ENCODE peak calls at places on chromosomes 3 and 15, in eight cellular contexts. V is Right ventricle myocardium superior; A is stimulated activated effector memory CD8-positive, alpha-beta T cell treated with anti-CD3 and anti-CD28 coated beads, Interleukin-12 subunit alpha, Interleukin-12 subunit beta, amount 100 ng/mL, for 72 hours; Z is aorta; E is activated T-cell treated with anti-CD3 and anti-CD28 coated beads, Interleukin-2, amount 50 U/mL, for 4 hours; R is activated CD8-positive, alpha-beta T cell treated with anti-CD3 and anti-CD28 coated beads, Interleukin-2, amount 10 ng/mL, durations not matched to agents 7 days and 5 days; M is T-helper 17 cell; F is A549. D is an unnamed sample.

GRCh38 chr3:56001537-56001936 is 466.7 kb downstream of the ERC2 start:
- ATAC-seq in V (no peak), F (no peak), Z (no peak), A (no peak), R (no peak), M (no peak), E (no peak), D (no peak)

GRCh38 chr3:137524751-137525150 is 239.4 kb upstream of the SOX14 start:
- ATAC-seq in F (no peak), V (no peak), E (no peak), A (no peak), Z (no peak), R (no peak), M (no peak), D (no peak)

GRCh38 chr3:139202959-139203349 is 140.9 kb upstream of the MRPS22 start:
- ATAC-seq in M (no peak), A (no peak), F (no peak), V (no peak), E (no peak), R (no peak), Z (no peak), D (no peak)

GRCh38 chr3:28476194-28476593 is 127.6 kb upstream of the AZI2 start:
- ATAC-seq in M (no peak), A (no peak), R (no peak), V (peak), F (peak), E (no peak), Z (no peak), D (no peak)

GRCh38 chr3:157175678-157176077 is 15.7 kb upstream of the CCNL1 start:
- ATAC-seq in V (peak), R (no peak), Z (peak), F (peak), E (no peak), A (no peak), M (no peak), D (no peak)

GRCh38 chr15:73570355-73571032 is 62.7 kb downstream of the NPTN start:
- ATAC-seq in Z (no peak), M (no peak), R (peak), F (no peak), E (no peak), V (no peak), A (peak), D (no peak)

GRCh38 chr3:64414043-64414442 is 188.8 kb upstream of the PRICKLE2 start:
- ATAC-seq in R (no peak), F (no peak), Z (no peak), A (no peak), E (no peak), M (no peak), V (no peak), D (no peak)

GRCh38 chr15:76973362-76973743 is 21.6 kb upstream of the PSTPIP1 start:
- ATAC-seq in M (peak), Z (peak), R (peak), F (peak), E (peak), V (peak), A (peak), D (no peak)

GRCh38 chr3:186514296-186515002 is 29.7 kb downstream of the CRYGS start:
- ATAC-seq in M (no peak), Z (no peak), E (peak), F (peak), A (peak), V (no peak), R (peak), D (no peak)

GRCh38 chr3:182382112-182382857 is 411.0 kb upstream of the ATP11B start:
- ATAC-seq in R (no peak), M (no peak), F (no peak), Z (no peak), A (no peak), E (no peak), V (no peak), D (no peak)

GRCh38 chr3:97950360-97950759 is 21.9 kb downstream of the RIOX2 start:
- ATAC-seq in A (peak), E (no peak), V (no peak), F (no peak), R (no peak), Z (no peak), M (no peak), D (no peak)

GRCh38 chr15:95946241-95946640 is 384.3 kb upstream of the NR2F2 start:
- ATAC-seq in E (no peak), M (no peak), Z (no peak), A (no peak), R (no peak), V (no peak), F (no peak), D (no peak)

GRCh38 chr3:47288966-47289910 is 6.5 kb downstream of the KLHL18 start:
- ATAC-seq in M (no peak), R (no peak), F (no peak), V (no peak), A (no peak), Z (no peak), E (no peak), D (no peak)

GRCh38 chr3:169509359-169509758 is 154.2 kb downstream of the MECOM start:
- ATAC-seq in F (no peak), E (peak), A (peak), R (no peak), M (peak), V (no peak), Z (no peak), D (no peak)

GRCh38 chr15:88636039-88636438 is 2.8 kb upstream of the ISG20 start:
- ATAC-seq in Z (no peak), A (no peak), R (no peak), M (peak), F (no peak), E (peak), V (no peak), D (no peak)

GRCh38 chr15:40891810-40892448 is 2.3 kb upstream of the VPS18 start:
- ATAC-seq in M (no peak), F (peak), Z (no peak), E (no peak), V (no peak), R (no peak), A (no peak), D (no peak)

GRCh38 chr15:55372701-55373440 is 35.3 kb downstream of the CCPG1 start:
- ATAC-seq in E (no peak), F (no peak), A (no peak), R (no peak), M (no peak), V (no peak), Z (no peak), D (no peak)

GRCh38 chr15:36498401-36498800 is 81.0 kb upstream of the CDIN1 start:
- ATAC-seq in E (no peak), R (no peak), F (no peak), A (no peak), M (no peak), V (no peak), Z (no peak), D (no peak)

GRCh38 chr15:92681141-92681622 is 25.6 kb upstream of the FAM174B start:
- ATAC-seq in V (peak), A (no peak), E (no peak), M (no peak), Z (peak), F (peak), R (no peak), D (peak)